ENCODE peak calls at places on chromosomes 4 and X, in seven cellular contexts. Q is lower leg skin; I is stimulated activated CD4-positive, alpha-beta T cell treated with anti-CD3 and anti-CD28 coated beads, Interleukin-4, amount 100 ng/mL, for 24 hours; X is activated effector memory CD4-positive, alpha-beta T cell treated with anti-CD3 and anti-CD28 coated beads, Interleukin-2, amount 50 U/mL, for 16 hours; P is HuH-7; A is NCI-H460; O is activated CD8-positive, alpha-beta memory T cell treated with anti-CD3 and anti-CD28 coated beads, Interleukin-2, amount 50 U/mL, for 48 hours. L is an unnamed sample.

GRCh38 chr4:82284475-82284857 is 89.3 kb downstream of the HNRNPD start:
- DNase-seq in Q (no peak), I (no peak), X (no peak), P (no peak), A (no peak), O (no peak), L (no peak)

GRCh38 chr4:150211016-150211415 is 132.8 kb downstream of the DCLK2 start:
- DNase-seq in Q (no peak), I (no peak), X (no peak), P (no peak), A (no peak), O (no peak), L (no peak)

GRCh38 chr4:143375326-143376073 is 38.8 kb downstream of the GAB1 start:
- DNase-seq in Q (no peak), I (no peak), X (no peak), P (no peak), A (no peak), O (no peak), L (peak; percentile 52)

GRCh38 chrX:111083101-111083500 is 12.9 kb upstream of the PAK3 start:
- DNase-seq in Q (no peak), I (no peak), X (no peak), P (no peak), A (no peak), O (no peak), L (no peak)

GRCh38 chrX:131841496-131842410 is 181.3 kb upstream of the STK26 start:
- DNase-seq in Q (no peak), I (peak; percentile 11), X (peak; percentile 64), P (peak; percentile 56), A (peak; percentile 59), O (peak; percentile 52), L (no peak)

GRCh38 chr4:16102356-16102755 is 18.5 kb upstream of the PROM1 start:
- DNase-seq in Q (no peak), I (no peak), X (no peak), P (no peak), A (no peak), O (peak; percentile 13), L (no peak)

GRCh38 chr4:134024251-134024650 is 177.3 kb downstream of the PABPC4L start:
- DNase-seq in Q (no peak), I (no peak), X (no peak), P (peak; percentile 1), A (peak; percentile 30), O (no peak), L (no peak)

GRCh38 chr4:127782275-127783025 is at the start of gene HSPA4L:
- DNase-seq in Q (peak; percentile 18), I (peak; percentile 6), X (peak; percentile 79), P (peak; percentile 64), A (peak; percentile 57), O (peak; percentile 83), L (peak; percentile 63)

GRCh38 chrX:2500681-2501151 is at the start of the genes DHRSX and ZBED1:
- DNase-seq in Q (no peak), I (peak; percentile 43), X (peak; percentile 80), P (peak; percentile 18), A (peak; percentile 12), O (peak; percentile 81), L (peak; percentile 62)

L was measured in left lobe of liver.